ENCODE peak calls at places on chromosomes 6 and 20, in six cellular contexts. One of them, this sample, is unnamed.

GRCh38 chr20:59019217-59019616 is at the start of gene TUBB1:
- DNase-seq in mesenchymal stem cell: no peak
- DNase-seq in mesendoderm: no peak
- DNase-seq in neuronal stem cell: no peak
- DNase-seq in H9: no peak
- DNase-seq in H1: no peak
- DNase-seq in this sample: no peak

GRCh38 chr20:50931048-50931305 is 260 bp downstream of the ADNP start:
- DNase-seq in mesendoderm: no peak
- DNase-seq in neuronal stem cell: no peak
- DNase-seq in mesenchymal stem cell: no peak
- DNase-seq in H1: no peak
- DNase-seq in H9: no peak
- DNase-seq in this sample: no peak

GRCh38 chr6:144268821-144269220 is 16.3 kb upstream of the UTRN start:
- DNase-seq in mesenchymal stem cell: no peak
- DNase-seq in H1: no peak
- DNase-seq in H9: no peak
- DNase-seq in mesendoderm: no peak
- DNase-seq in neuronal stem cell: no peak
- DNase-seq in this sample: no peak

GRCh38 chr6:106250997-106251396 is 74.6 kb downstream of the ATG5 start:
- DNase-seq in H9: no peak
- DNase-seq in mesendoderm: peak; percentile 16
- DNase-seq in neuronal stem cell: no peak
- DNase-seq in H1: no peak
- DNase-seq in mesenchymal stem cell: no peak
- DNase-seq in this sample: no peak

GRCh38 chr6:106964954-106965353 is 9.6 kb downstream of the CD24 start:
- DNase-seq in H1: no peak
- DNase-seq in H9: no peak
- DNase-seq in mesendoderm: no peak
- DNase-seq in neuronal stem cell: no peak
- DNase-seq in mesenchymal stem cell: no peak
- DNase-seq in this sample: no peak

GRCh38 chr20:32820698-32821378 is 1.1 kb downstream of the MAPRE1 start:
- DNase-seq in neuronal stem cell: no peak
- DNase-seq in mesenchymal stem cell: no peak
- DNase-seq in H9: no peak
- DNase-seq in H1: no peak
- DNase-seq in mesendoderm: no peak
- DNase-seq in this sample: no peak

GRCh38 chr20:33679758-33680485 is 5.7 kb upstream of the NECAB3 start:
- DNase-seq in H9: no peak
- DNase-seq in mesendoderm: no peak
- DNase-seq in H1: no peak
- DNase-seq in neuronal stem cell: no peak
- DNase-seq in mesenchymal stem cell: no peak
- DNase-seq in this sample: no peak

GRCh38 chr6:33248643-33248931 is 23.1 kb downstream of the VPS52 start:
- DNase-seq in H1: no peak
- DNase-seq in H9: no peak
- DNase-seq in mesenchymal stem cell: peak; percentile 80
- DNase-seq in neuronal stem cell: no peak
- DNase-seq in mesendoderm: no peak
- DNase-seq in this sample: no peak

GRCh38 chr20:2745060-2745910 is 52.7 kb downstream of the EBF4 start:
- DNase-seq in mesenchymal stem cell: no peak
- DNase-seq in H1: no peak
- DNase-seq in neuronal stem cell: no peak
- DNase-seq in H9: no peak
- DNase-seq in mesendoderm: peak; percentile 53
- DNase-seq in this sample: no peak

GRCh38 chr6:142752348-142752747 is 192.6 kb downstream of the HIVEP2 start:
- DNase-seq in mesenchymal stem cell: no peak
- DNase-seq in H1: no peak
- DNase-seq in mesendoderm: no peak
- DNase-seq in neuronal stem cell: no peak
- DNase-seq in H9: no peak
- DNase-seq in this sample: peak; percentile 11

GRCh38 chr20:59010995-59011873 is 4.2 kb upstream of the CTSZ start:
- DNase-seq in mesenchymal stem cell: peak; percentile 83
- DNase-seq in mesendoderm: peak; percentile 83
- DNase-seq in H1: no peak
- DNase-seq in H9: no peak
- DNase-seq in neuronal stem cell: no peak
- DNase-seq in this sample: peak; percentile 71

GRCh38 chr6:20791932-20792331 is 257.7 kb downstream of the CDKAL1 start:
- DNase-seq in H9: no peak
- DNase-seq in mesendoderm: no peak
- DNase-seq in H1: no peak
- DNase-seq in neuronal stem cell: no peak
- DNase-seq in mesenchymal stem cell: no peak
- DNase-seq in this sample: no peak

GRCh38 chr6:38239719-38240451 is 399.8 kb downstream of the BTBD9 start:
- DNase-seq in H9: no peak
- DNase-seq in H1: no peak
- DNase-seq in mesenchymal stem cell: no peak
- DNase-seq in mesendoderm: peak; percentile 79
- DNase-seq in neuronal stem cell: no peak
- DNase-seq in this sample: peak; percentile 72

GRCh38 chr6:40874495-40874894 is 164.5 kb downstream of the UNC5CL start:
- DNase-seq in H1: no peak
- DNase-seq in H9: peak; percentile 72
- DNase-seq in neuronal stem cell: no peak
- DNase-seq in mesendoderm: peak; percentile 84
- DNase-seq in mesenchymal stem cell: no peak
- DNase-seq in this sample: no peak

GRCh38 chr6:6661684-6662083 is 73.2 kb downstream of the LY86 start:
- DNase-seq in H9: no peak
- DNase-seq in mesendoderm: no peak
- DNase-seq in neuronal stem cell: no peak
- DNase-seq in H1: no peak
- DNase-seq in mesenchymal stem cell: peak; percentile 45
- DNase-seq in this sample: peak; percentile 8

GRCh38 chr6:21856844-21857243 is 263.3 kb downstream of the SOX4 start:
- DNase-seq in H1: no peak
- DNase-seq in mesendoderm: no peak
- DNase-seq in H9: no peak
- DNase-seq in mesenchymal stem cell: peak; percentile 45
- DNase-seq in neuronal stem cell: no peak
- DNase-seq in this sample: peak; percentile 69

GRCh38 chr6:169070506-169071176 is 183.0 kb downstream of the THBS2 start:
- DNase-seq in H9: no peak
- DNase-seq in neuronal stem cell: no peak
- DNase-seq in mesendoderm: peak; percentile 22
- DNase-seq in mesenchymal stem cell: peak; percentile 89
- DNase-seq in H1: no peak
- DNase-seq in this sample: peak; percentile 100

DNA sequence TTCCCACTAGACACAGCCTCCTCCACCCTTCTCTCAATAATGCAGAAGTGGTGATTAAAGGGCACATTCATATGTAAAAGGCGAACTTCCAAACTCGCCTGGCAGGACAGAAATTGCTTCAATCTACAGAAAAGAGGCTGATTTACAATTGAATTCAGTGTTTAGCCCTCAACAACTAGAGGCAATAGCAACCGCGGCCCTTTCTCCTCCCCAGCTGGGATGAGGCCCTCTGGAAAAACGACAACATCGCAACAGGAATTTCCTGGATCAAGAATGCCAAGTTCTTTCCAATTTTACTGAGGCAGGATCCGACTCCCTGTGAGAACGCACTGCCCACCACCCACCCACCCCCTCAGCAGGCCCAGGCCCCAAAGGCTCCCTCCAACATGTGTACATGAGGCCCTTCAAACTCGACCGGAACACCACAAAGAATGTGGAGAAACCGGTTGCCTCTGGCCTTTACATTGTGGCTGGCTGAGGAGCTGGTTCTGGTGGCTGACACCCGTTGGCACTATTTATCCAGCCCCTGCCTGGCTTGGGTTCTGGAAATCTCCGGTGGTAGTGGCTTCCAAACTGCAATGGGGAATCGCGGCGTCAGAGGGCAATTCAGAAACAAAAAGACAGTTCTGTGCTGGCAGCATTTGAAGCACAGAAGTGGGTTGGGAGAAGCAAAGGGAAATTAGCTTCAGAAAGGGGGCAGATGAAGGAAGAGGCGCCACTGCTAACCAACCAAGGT is 36.8 kb downstream of the ZMYND8 start:
- DNase-seq in H9: peak; percentile 94
- DNase-seq in H1: peak; percentile 93
- DNase-seq in neuronal stem cell: no peak
- DNase-seq in mesendoderm: peak; percentile 98
- DNase-seq in mesenchymal stem cell: peak; percentile 83
- DNase-seq in this sample: peak; percentile 74
- H2BK15ac ChIP-seq in H9: no peak overlapping the region
- H2BK15ac ChIP-seq in H1: peak overlapping the region; percentile 63
- H2BK15ac ChIP-seq in neuronal stem cell: no peak overlapping the region
- H2BK15ac ChIP-seq in mesendoderm: no peak overlapping the region
- H2BK15ac ChIP-seq in mesenchymal stem cell: peak overlapping the region; percentile 2
- H2BK15ac ChIP-seq in this sample: peak overlapping the region; percentile 97

GRCh38 chr6:8181162-8181909 is 79.0 kb upstream of the EEF1E1 start:
- DNase-seq in mesenchymal stem cell: no peak
- DNase-seq in mesendoderm: no peak
- DNase-seq in neuronal stem cell: no peak
- DNase-seq in H1: no peak
- DNase-seq in H9: no peak
- DNase-seq in this sample: no peak
- H4K8ac ChIP-seq in mesenchymal stem cell: no peak overlapping the region
- H4K8ac ChIP-seq in mesendoderm: no peak overlapping the region
- H4K8ac ChIP-seq in neuronal stem cell: no peak overlapping the region
- H4K8ac ChIP-seq in H1: no peak overlapping the region
- H4K8ac ChIP-seq in H9: no peak overlapping the region
- H4K8ac ChIP-seq in this sample: peak overlapping the region; percentile 44

DNA sequence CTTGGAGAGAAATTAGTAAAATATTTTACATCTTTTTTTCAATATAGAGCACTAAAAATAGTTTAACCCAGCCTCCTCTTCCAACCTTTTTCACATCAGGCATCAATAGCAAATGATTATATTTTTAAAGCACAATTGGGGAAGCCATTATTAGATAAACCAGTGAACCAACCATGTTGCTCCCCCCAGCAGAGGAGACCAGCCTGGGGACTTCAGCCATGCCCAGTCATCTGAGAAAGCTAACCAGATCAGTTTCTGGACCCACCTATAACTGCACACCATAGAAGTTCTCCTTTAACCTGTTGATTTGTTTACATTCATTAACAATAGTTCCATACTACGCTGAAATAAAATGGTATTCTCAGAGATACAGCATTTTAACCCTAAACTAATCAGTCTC is 13.8 kb upstream of the SDHAF4 start:
- DNase-seq in neuronal stem cell: no peak
- DNase-seq in H9: no peak
- DNase-seq in H1: no peak
- DNase-seq in mesenchymal stem cell: no peak
- DNase-seq in mesendoderm: no peak
- DNase-seq in this sample: no peak
- H2BK15ac ChIP-seq in neuronal stem cell: no peak overlapping the region
- H2BK15ac ChIP-seq in H9: no peak overlapping the region
- H2BK15ac ChIP-seq in H1: no peak overlapping the region
- H2BK15ac ChIP-seq in mesenchymal stem cell: no peak overlapping the region
- H2BK15ac ChIP-seq in mesendoderm: no peak overlapping the region
- H2BK15ac ChIP-seq in this sample: no peak overlapping the region

DNA sequence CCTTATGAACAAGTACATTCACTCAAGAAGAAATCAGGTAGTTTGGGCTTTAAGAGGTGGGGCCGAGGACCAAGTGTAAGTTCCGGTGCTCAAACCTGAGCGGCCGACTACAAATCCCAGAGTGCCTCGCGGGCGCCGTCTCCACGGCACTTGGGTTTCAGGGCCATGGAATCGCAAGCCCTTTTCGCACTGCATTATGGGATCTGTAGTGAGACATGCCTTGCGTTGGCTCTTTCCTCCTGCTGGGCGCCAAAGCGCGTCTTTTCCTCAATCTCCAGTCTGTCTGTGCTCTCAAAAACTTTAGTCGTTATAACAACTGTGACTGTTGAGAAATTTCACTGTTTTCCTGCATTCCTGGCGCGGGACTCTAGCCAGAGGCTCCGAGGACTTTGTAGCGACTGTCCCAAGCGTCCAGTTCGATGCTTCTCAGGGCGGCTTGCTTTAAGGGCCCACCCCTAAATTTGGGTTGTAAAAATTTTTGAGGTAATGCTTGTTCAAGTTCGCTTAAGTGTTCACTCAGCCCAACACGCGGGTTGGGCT is 408 bp upstream of the FBXO9 start:
- DNase-seq in mesendoderm: peak; percentile 99
- DNase-seq in mesenchymal stem cell: peak; percentile 98
- DNase-seq in H9: peak; percentile 97
- DNase-seq in neuronal stem cell: peak; percentile 90
- DNase-seq in H1: peak; percentile 91
- DNase-seq in this sample: peak; percentile 97
- H4K8ac ChIP-seq in mesendoderm: no peak overlapping the region
- H4K8ac ChIP-seq in mesenchymal stem cell: peak overlapping the region; percentile 89
- H4K8ac ChIP-seq in H9: no peak overlapping the region
- H4K8ac ChIP-seq in neuronal stem cell: no peak overlapping the region
- H4K8ac ChIP-seq in H1: no peak overlapping the region
- H4K8ac ChIP-seq in this sample: peak overlapping the region; percentile 59

GRCh38 chr6:96571551-96571950 is 8.6 kb downstream of the FHL5 start:
- DNase-seq in mesendoderm: no peak
- DNase-seq in H9: no peak
- DNase-seq in neuronal stem cell: no peak
- DNase-seq in H1: no peak
- DNase-seq in mesenchymal stem cell: no peak
- DNase-seq in this sample: no peak
- H2BK15ac ChIP-seq in mesendoderm: no peak overlapping the region
- H2BK15ac ChIP-seq in H9: no peak overlapping the region
- H2BK15ac ChIP-seq in neuronal stem cell: no peak overlapping the region
- H2BK15ac ChIP-seq in H1: no peak overlapping the region
- H2BK15ac ChIP-seq in mesenchymal stem cell: no peak overlapping the region
- H2BK15ac ChIP-seq in this sample: no peak overlapping the region

GRCh38 chr20:19211661-19212523 is 550 bp upstream of the SLC24A3 start:
- DNase-seq in H9: peak; percentile 50
- DNase-seq in mesenchymal stem cell: no peak
- DNase-seq in neuronal stem cell: peak; percentile 36
- DNase-seq in H1: no peak
- DNase-seq in mesendoderm: peak; percentile 62
- DNase-seq in this sample: no peak
- H4K8ac ChIP-seq in H9: no peak overlapping the region
- H4K8ac ChIP-seq in mesenchymal stem cell: no peak overlapping the region
- H4K8ac ChIP-seq in neuronal stem cell: peak overlapping the region; percentile 43
- H4K8ac ChIP-seq in H1: peak overlapping the region; percentile 87
- H4K8ac ChIP-seq in mesendoderm: no peak overlapping the region
- H4K8ac ChIP-seq in this sample: no peak overlapping the region

This sample was measured in IMR-90.